ENCODE peak calls at places on chromosome 15, in nine cellular contexts. One of them, this sample, is unnamed.

GRCh38 chr15:72934921-72935320 is 117.3 kb upstream of the NEO1 start:
- DNase-seq in stimulated activated CD4-positive, alpha-beta T cell treated with anti-CD3 and anti-CD28 coated beads, TNF-alpha, amount 100 ng/mL, for 24 hours: no peak
- DNase-seq in neural crest cell: no peak
- DNase-seq in activated T-helper 1 cell treated with anti-CD3 and anti-CD28 coated beads, Interleukin-12 subunit alpha, Interleukin-12 subunit beta, Interleukin-2, Interleukin-4 antibody, amounts not matched to agents 30 ng/mL and 10 ng/mL and 1 ng/mL, durations not matched to agents 14 hours and 24 hours and 36 hours: no peak
- DNase-seq in EL: no peak
- DNase-seq in AG08395: no peak
- DNase-seq in HEK293T: no peak
- DNase-seq in GM12864: no peak
- DNase-seq in activated effector memory CD4-positive, alpha-beta T cell treated with anti-CD3 and anti-CD28 coated beads, Interleukin-2, amount 50 U/mL, for 16 hours: no peak
- DNase-seq in this sample: no peak

GRCh38 chr15:77402740-77403379 is 17.0 kb downstream of the PEAK1 start:
- DNase-seq in stimulated activated CD4-positive, alpha-beta T cell treated with anti-CD3 and anti-CD28 coated beads, TNF-alpha, amount 100 ng/mL, for 24 hours: no peak
- DNase-seq in neural crest cell: no peak
- DNase-seq in activated T-helper 1 cell treated with anti-CD3 and anti-CD28 coated beads, Interleukin-12 subunit alpha, Interleukin-12 subunit beta, Interleukin-2, Interleukin-4 antibody, amounts not matched to agents 30 ng/mL and 10 ng/mL and 1 ng/mL, durations not matched to agents 14 hours and 24 hours and 36 hours: no peak
- DNase-seq in EL: peak
- DNase-seq in AG08395: peak
- DNase-seq in HEK293T: no peak
- DNase-seq in GM12864: no peak
- DNase-seq in activated effector memory CD4-positive, alpha-beta T cell treated with anti-CD3 and anti-CD28 coated beads, Interleukin-2, amount 50 U/mL, for 16 hours: no peak
- DNase-seq in this sample: no peak

GRCh38 chr15:40128746-40129660 is 20.3 kb upstream of the BMF start:
- DNase-seq in stimulated activated CD4-positive, alpha-beta T cell treated with anti-CD3 and anti-CD28 coated beads, TNF-alpha, amount 100 ng/mL, for 24 hours: no peak
- DNase-seq in neural crest cell: no peak
- DNase-seq in activated T-helper 1 cell treated with anti-CD3 and anti-CD28 coated beads, Interleukin-12 subunit alpha, Interleukin-12 subunit beta, Interleukin-2, Interleukin-4 antibody, amounts not matched to agents 30 ng/mL and 10 ng/mL and 1 ng/mL, durations not matched to agents 14 hours and 24 hours and 36 hours: no peak
- DNase-seq in EL: no peak
- DNase-seq in AG08395: no peak
- DNase-seq in HEK293T: no peak
- DNase-seq in GM12864: no peak
- DNase-seq in activated effector memory CD4-positive, alpha-beta T cell treated with anti-CD3 and anti-CD28 coated beads, Interleukin-2, amount 50 U/mL, for 16 hours: no peak
- DNase-seq in this sample: no peak

GRCh38 chr15:86855962-86856361 is 776.3 kb downstream of the AGBL1 start:
- DNase-seq in stimulated activated CD4-positive, alpha-beta T cell treated with anti-CD3 and anti-CD28 coated beads, TNF-alpha, amount 100 ng/mL, for 24 hours: no peak
- DNase-seq in neural crest cell: no peak
- DNase-seq in activated T-helper 1 cell treated with anti-CD3 and anti-CD28 coated beads, Interleukin-12 subunit alpha, Interleukin-12 subunit beta, Interleukin-2, Interleukin-4 antibody, amounts not matched to agents 30 ng/mL and 10 ng/mL and 1 ng/mL, durations not matched to agents 14 hours and 24 hours and 36 hours: no peak
- DNase-seq in EL: no peak
- DNase-seq in AG08395: no peak
- DNase-seq in HEK293T: no peak
- DNase-seq in GM12864: no peak
- DNase-seq in activated effector memory CD4-positive, alpha-beta T cell treated with anti-CD3 and anti-CD28 coated beads, Interleukin-2, amount 50 U/mL, for 16 hours: no peak
- DNase-seq in this sample: no peak

GRCh38 chr15:78914027-78914764 is 30.6 kb downstream of the CTSH start:
- DNase-seq in stimulated activated CD4-positive, alpha-beta T cell treated with anti-CD3 and anti-CD28 coated beads, TNF-alpha, amount 100 ng/mL, for 24 hours: no peak
- DNase-seq in neural crest cell: no peak
- DNase-seq in activated T-helper 1 cell treated with anti-CD3 and anti-CD28 coated beads, Interleukin-12 subunit alpha, Interleukin-12 subunit beta, Interleukin-2, Interleukin-4 antibody, amounts not matched to agents 30 ng/mL and 10 ng/mL and 1 ng/mL, durations not matched to agents 14 hours and 24 hours and 36 hours: no peak
- DNase-seq in EL: no peak
- DNase-seq in AG08395: peak
- DNase-seq in HEK293T: peak
- DNase-seq in GM12864: no peak
- DNase-seq in activated effector memory CD4-positive, alpha-beta T cell treated with anti-CD3 and anti-CD28 coated beads, Interleukin-2, amount 50 U/mL, for 16 hours: no peak
- DNase-seq in this sample: no peak

GRCh38 chr15:72835289-72835890 is 51.8 kb upstream of the ADPGK start:
- DNase-seq in stimulated activated CD4-positive, alpha-beta T cell treated with anti-CD3 and anti-CD28 coated beads, TNF-alpha, amount 100 ng/mL, for 24 hours: no peak
- DNase-seq in neural crest cell: no peak
- DNase-seq in activated T-helper 1 cell treated with anti-CD3 and anti-CD28 coated beads, Interleukin-12 subunit alpha, Interleukin-12 subunit beta, Interleukin-2, Interleukin-4 antibody, amounts not matched to agents 30 ng/mL and 10 ng/mL and 1 ng/mL, durations not matched to agents 14 hours and 24 hours and 36 hours: no peak
- DNase-seq in EL: no peak
- DNase-seq in AG08395: no peak
- DNase-seq in HEK293T: peak
- DNase-seq in GM12864: no peak
- DNase-seq in activated effector memory CD4-positive, alpha-beta T cell treated with anti-CD3 and anti-CD28 coated beads, Interleukin-2, amount 50 U/mL, for 16 hours: no peak
- DNase-seq in this sample: no peak

GRCh38 chr15:95284933-95285401 is 1045.5 kb upstream of the NR2F2 start:
- DNase-seq in stimulated activated CD4-positive, alpha-beta T cell treated with anti-CD3 and anti-CD28 coated beads, TNF-alpha, amount 100 ng/mL, for 24 hours: no peak
- DNase-seq in neural crest cell: no peak
- DNase-seq in activated T-helper 1 cell treated with anti-CD3 and anti-CD28 coated beads, Interleukin-12 subunit alpha, Interleukin-12 subunit beta, Interleukin-2, Interleukin-4 antibody, amounts not matched to agents 30 ng/mL and 10 ng/mL and 1 ng/mL, durations not matched to agents 14 hours and 24 hours and 36 hours: peak
- DNase-seq in EL: peak
- DNase-seq in AG08395: peak
- DNase-seq in HEK293T: no peak
- DNase-seq in GM12864: no peak
- DNase-seq in activated effector memory CD4-positive, alpha-beta T cell treated with anti-CD3 and anti-CD28 coated beads, Interleukin-2, amount 50 U/mL, for 16 hours: no peak
- DNase-seq in this sample: no peak

GRCh38 chr15:69807752-69808151 is 290.0 kb downstream of the TLE3 start:
- DNase-seq in stimulated activated CD4-positive, alpha-beta T cell treated with anti-CD3 and anti-CD28 coated beads, TNF-alpha, amount 100 ng/mL, for 24 hours: no peak
- DNase-seq in neural crest cell: no peak
- DNase-seq in activated T-helper 1 cell treated with anti-CD3 and anti-CD28 coated beads, Interleukin-12 subunit alpha, Interleukin-12 subunit beta, Interleukin-2, Interleukin-4 antibody, amounts not matched to agents 30 ng/mL and 10 ng/mL and 1 ng/mL, durations not matched to agents 14 hours and 24 hours and 36 hours: no peak
- DNase-seq in EL: peak
- DNase-seq in AG08395: peak
- DNase-seq in HEK293T: no peak
- DNase-seq in GM12864: no peak
- DNase-seq in activated effector memory CD4-positive, alpha-beta T cell treated with anti-CD3 and anti-CD28 coated beads, Interleukin-2, amount 50 U/mL, for 16 hours: no peak
- DNase-seq in this sample: no peak

GRCh38 chr15:51260262-51260661 is 78.1 kb downstream of the CYP19A1 start:
- DNase-seq in stimulated activated CD4-positive, alpha-beta T cell treated with anti-CD3 and anti-CD28 coated beads, TNF-alpha, amount 100 ng/mL, for 24 hours: no peak
- DNase-seq in neural crest cell: no peak
- DNase-seq in activated T-helper 1 cell treated with anti-CD3 and anti-CD28 coated beads, Interleukin-12 subunit alpha, Interleukin-12 subunit beta, Interleukin-2, Interleukin-4 antibody, amounts not matched to agents 30 ng/mL and 10 ng/mL and 1 ng/mL, durations not matched to agents 14 hours and 24 hours and 36 hours: no peak
- DNase-seq in EL: peak
- DNase-seq in AG08395: peak
- DNase-seq in HEK293T: no peak
- DNase-seq in GM12864: no peak
- DNase-seq in activated effector memory CD4-positive, alpha-beta T cell treated with anti-CD3 and anti-CD28 coated beads, Interleukin-2, amount 50 U/mL, for 16 hours: no peak
- DNase-seq in this sample: no peak

GRCh38 chr15:42759093-42759492 is 22.2 kb upstream of the CDAN1 start:
- DNase-seq in stimulated activated CD4-positive, alpha-beta T cell treated with anti-CD3 and anti-CD28 coated beads, TNF-alpha, amount 100 ng/mL, for 24 hours: no peak
- DNase-seq in neural crest cell: no peak
- DNase-seq in activated T-helper 1 cell treated with anti-CD3 and anti-CD28 coated beads, Interleukin-12 subunit alpha, Interleukin-12 subunit beta, Interleukin-2, Interleukin-4 antibody, amounts not matched to agents 30 ng/mL and 10 ng/mL and 1 ng/mL, durations not matched to agents 14 hours and 24 hours and 36 hours: no peak
- DNase-seq in EL: no peak
- DNase-seq in AG08395: no peak
- DNase-seq in HEK293T: no peak
- DNase-seq in GM12864: no peak
- DNase-seq in activated effector memory CD4-positive, alpha-beta T cell treated with anti-CD3 and anti-CD28 coated beads, Interleukin-2, amount 50 U/mL, for 16 hours: no peak
- DNase-seq in this sample: no peak

GRCh38 chr15:99126930-99127329 is 22.1 kb downstream of the SYNM start:
- DNase-seq in stimulated activated CD4-positive, alpha-beta T cell treated with anti-CD3 and anti-CD28 coated beads, TNF-alpha, amount 100 ng/mL, for 24 hours: no peak
- DNase-seq in neural crest cell: no peak
- DNase-seq in activated T-helper 1 cell treated with anti-CD3 and anti-CD28 coated beads, Interleukin-12 subunit alpha, Interleukin-12 subunit beta, Interleukin-2, Interleukin-4 antibody, amounts not matched to agents 30 ng/mL and 10 ng/mL and 1 ng/mL, durations not matched to agents 14 hours and 24 hours and 36 hours: no peak
- DNase-seq in EL: no peak
- DNase-seq in AG08395: no peak
- DNase-seq in HEK293T: no peak
- DNase-seq in GM12864: no peak
- DNase-seq in activated effector memory CD4-positive, alpha-beta T cell treated with anti-CD3 and anti-CD28 coated beads, Interleukin-2, amount 50 U/mL, for 16 hours: no peak
- DNase-seq in this sample: no peak

GRCh38 chr15:65466901-65467300 is 44.2 kb upstream of the IGDCC4 start:
- DNase-seq in stimulated activated CD4-positive, alpha-beta T cell treated with anti-CD3 and anti-CD28 coated beads, TNF-alpha, amount 100 ng/mL, for 24 hours: no peak
- DNase-seq in neural crest cell: no peak
- DNase-seq in activated T-helper 1 cell treated with anti-CD3 and anti-CD28 coated beads, Interleukin-12 subunit alpha, Interleukin-12 subunit beta, Interleukin-2, Interleukin-4 antibody, amounts not matched to agents 30 ng/mL and 10 ng/mL and 1 ng/mL, durations not matched to agents 14 hours and 24 hours and 36 hours: no peak
- DNase-seq in EL: no peak
- DNase-seq in AG08395: no peak
- DNase-seq in HEK293T: no peak
- DNase-seq in GM12864: no peak
- DNase-seq in activated effector memory CD4-positive, alpha-beta T cell treated with anti-CD3 and anti-CD28 coated beads, Interleukin-2, amount 50 U/mL, for 16 hours: no peak
- DNase-seq in this sample: no peak

GRCh38 chr15:35657679-35658201 is 111.8 kb upstream of the DPH6 start:
- DNase-seq in stimulated activated CD4-positive, alpha-beta T cell treated with anti-CD3 and anti-CD28 coated beads, TNF-alpha, amount 100 ng/mL, for 24 hours: peak
- DNase-seq in neural crest cell: no peak
- DNase-seq in activated T-helper 1 cell treated with anti-CD3 and anti-CD28 coated beads, Interleukin-12 subunit alpha, Interleukin-12 subunit beta, Interleukin-2, Interleukin-4 antibody, amounts not matched to agents 30 ng/mL and 10 ng/mL and 1 ng/mL, durations not matched to agents 14 hours and 24 hours and 36 hours: no peak
- DNase-seq in EL: peak
- DNase-seq in AG08395: peak
- DNase-seq in HEK293T: no peak
- DNase-seq in GM12864: no peak
- DNase-seq in activated effector memory CD4-positive, alpha-beta T cell treated with anti-CD3 and anti-CD28 coated beads, Interleukin-2, amount 50 U/mL, for 16 hours: no peak
- DNase-seq in this sample: no peak

GRCh38 chr15:99279783-99280307 is 28.6 kb downstream of the LRRC28 start:
- DNase-seq in stimulated activated CD4-positive, alpha-beta T cell treated with anti-CD3 and anti-CD28 coated beads, TNF-alpha, amount 100 ng/mL, for 24 hours: peak
- DNase-seq in neural crest cell: no peak
- DNase-seq in activated T-helper 1 cell treated with anti-CD3 and anti-CD28 coated beads, Interleukin-12 subunit alpha, Interleukin-12 subunit beta, Interleukin-2, Interleukin-4 antibody, amounts not matched to agents 30 ng/mL and 10 ng/mL and 1 ng/mL, durations not matched to agents 14 hours and 24 hours and 36 hours: no peak
- DNase-seq in EL: peak
- DNase-seq in AG08395: no peak
- DNase-seq in HEK293T: no peak
- DNase-seq in GM12864: no peak
- DNase-seq in activated effector memory CD4-positive, alpha-beta T cell treated with anti-CD3 and anti-CD28 coated beads, Interleukin-2, amount 50 U/mL, for 16 hours: no peak
- DNase-seq in this sample: no peak

GRCh38 chr15:95304874-95305271 is 1025.6 kb upstream of the NR2F2 start:
- DNase-seq in stimulated activated CD4-positive, alpha-beta T cell treated with anti-CD3 and anti-CD28 coated beads, TNF-alpha, amount 100 ng/mL, for 24 hours: no peak
- DNase-seq in neural crest cell: no peak
- DNase-seq in activated T-helper 1 cell treated with anti-CD3 and anti-CD28 coated beads, Interleukin-12 subunit alpha, Interleukin-12 subunit beta, Interleukin-2, Interleukin-4 antibody, amounts not matched to agents 30 ng/mL and 10 ng/mL and 1 ng/mL, durations not matched to agents 14 hours and 24 hours and 36 hours: no peak
- DNase-seq in EL: no peak
- DNase-seq in AG08395: no peak
- DNase-seq in HEK293T: no peak
- DNase-seq in GM12864: no peak
- DNase-seq in activated effector memory CD4-positive, alpha-beta T cell treated with anti-CD3 and anti-CD28 coated beads, Interleukin-2, amount 50 U/mL, for 16 hours: no peak
- DNase-seq in this sample: no peak

GRCh38 chr15:33040501-33040900 is 154.0 kb downstream of the FMN1 start:
- DNase-seq in stimulated activated CD4-positive, alpha-beta T cell treated with anti-CD3 and anti-CD28 coated beads, TNF-alpha, amount 100 ng/mL, for 24 hours: no peak
- DNase-seq in neural crest cell: no peak
- DNase-seq in activated T-helper 1 cell treated with anti-CD3 and anti-CD28 coated beads, Interleukin-12 subunit alpha, Interleukin-12 subunit beta, Interleukin-2, Interleukin-4 antibody, amounts not matched to agents 30 ng/mL and 10 ng/mL and 1 ng/mL, durations not matched to agents 14 hours and 24 hours and 36 hours: no peak
- DNase-seq in EL: no peak
- DNase-seq in AG08395: no peak
- DNase-seq in HEK293T: no peak
- DNase-seq in GM12864: no peak
- DNase-seq in activated effector memory CD4-positive, alpha-beta T cell treated with anti-CD3 and anti-CD28 coated beads, Interleukin-2, amount 50 U/mL, for 16 hours: no peak
- DNase-seq in this sample: no peak

GRCh38 chr15:74336061-74337005 is 31.1 kb downstream of the CYP11A1 start:
- DNase-seq in stimulated activated CD4-positive, alpha-beta T cell treated with anti-CD3 and anti-CD28 coated beads, TNF-alpha, amount 100 ng/mL, for 24 hours: no peak
- DNase-seq in neural crest cell: no peak
- DNase-seq in activated T-helper 1 cell treated with anti-CD3 and anti-CD28 coated beads, Interleukin-12 subunit alpha, Interleukin-12 subunit beta, Interleukin-2, Interleukin-4 antibody, amounts not matched to agents 30 ng/mL and 10 ng/mL and 1 ng/mL, durations not matched to agents 14 hours and 24 hours and 36 hours: no peak
- DNase-seq in EL: peak
- DNase-seq in AG08395: peak
- DNase-seq in HEK293T: no peak
- DNase-seq in GM12864: no peak
- DNase-seq in activated effector memory CD4-positive, alpha-beta T cell treated with anti-CD3 and anti-CD28 coated beads, Interleukin-2, amount 50 U/mL, for 16 hours: no peak
- DNase-seq in this sample: no peak

GRCh38 chr15:90873998-90874605 is 5.7 kb downstream of the FURIN start:
- DNase-seq in stimulated activated CD4-positive, alpha-beta T cell treated with anti-CD3 and anti-CD28 coated beads, TNF-alpha, amount 100 ng/mL, for 24 hours: no peak
- DNase-seq in neural crest cell: no peak
- DNase-seq in activated T-helper 1 cell treated with anti-CD3 and anti-CD28 coated beads, Interleukin-12 subunit alpha, Interleukin-12 subunit beta, Interleukin-2, Interleukin-4 antibody, amounts not matched to agents 30 ng/mL and 10 ng/mL and 1 ng/mL, durations not matched to agents 14 hours and 24 hours and 36 hours: no peak
- DNase-seq in EL: no peak
- DNase-seq in AG08395: no peak
- DNase-seq in HEK293T: no peak
- DNase-seq in GM12864: no peak
- DNase-seq in activated effector memory CD4-positive, alpha-beta T cell treated with anti-CD3 and anti-CD28 coated beads, Interleukin-2, amount 50 U/mL, for 16 hours: no peak
- DNase-seq in this sample: no peak

GRCh38 chr15:90718232-90718631 is 1.1 kb downstream of the BLM start:
- DNase-seq in stimulated activated CD4-positive, alpha-beta T cell treated with anti-CD3 and anti-CD28 coated beads, TNF-alpha, amount 100 ng/mL, for 24 hours: no peak
- DNase-seq in neural crest cell: no peak
- DNase-seq in activated T-helper 1 cell treated with anti-CD3 and anti-CD28 coated beads, Interleukin-12 subunit alpha, Interleukin-12 subunit beta, Interleukin-2, Interleukin-4 antibody, amounts not matched to agents 30 ng/mL and 10 ng/mL and 1 ng/mL, durations not matched to agents 14 hours and 24 hours and 36 hours: no peak
- DNase-seq in EL: no peak
- DNase-seq in AG08395: no peak
- DNase-seq in HEK293T: no peak
- DNase-seq in GM12864: no peak
- DNase-seq in activated effector memory CD4-positive, alpha-beta T cell treated with anti-CD3 and anti-CD28 coated beads, Interleukin-2, amount 50 U/mL, for 16 hours: no peak
- DNase-seq in this sample: no peak

GRCh38 chr15:65365229-65365628 is 12.6 kb downstream of the IGDCC3 start:
- DNase-seq in stimulated activated CD4-positive, alpha-beta T cell treated with anti-CD3 and anti-CD28 coated beads, TNF-alpha, amount 100 ng/mL, for 24 hours: no peak
- DNase-seq in neural crest cell: no peak
- DNase-seq in activated T-helper 1 cell treated with anti-CD3 and anti-CD28 coated beads, Interleukin-12 subunit alpha, Interleukin-12 subunit beta, Interleukin-2, Interleukin-4 antibody, amounts not matched to agents 30 ng/mL and 10 ng/mL and 1 ng/mL, durations not matched to agents 14 hours and 24 hours and 36 hours: no peak
- DNase-seq in EL: peak
- DNase-seq in AG08395: no peak
- DNase-seq in HEK293T: no peak
- DNase-seq in GM12864: no peak
- DNase-seq in activated effector memory CD4-positive, alpha-beta T cell treated with anti-CD3 and anti-CD28 coated beads, Interleukin-2, amount 50 U/mL, for 16 hours: no peak
- DNase-seq in this sample: no peak